ENCODE peak calls at places on chromosomes 12 and 14, in six cellular contexts. K is Peyer's patch; C is thoracic aorta; Q is SJCRH30; J is CD8-positive, alpha-beta T cell; Z is hepatocyte. P is an unnamed sample.

GRCh38 chr14:70789361-70789760 is 20.0 kb downstream of the MAP3K9 start:
- DNase-seq in K (no peak), C (no peak), Q (peak; percentile 20), J (no peak), Z (no peak), P (no peak)

GRCh38 chr14:101008196-101008595 is 104.7 kb upstream of the RTL1 start:
- DNase-seq in K (no peak), C (no peak), Q (no peak), J (no peak), Z (peak; percentile 2), P (no peak)

GRCh38 chr14:66624319-66624937 is 116.5 kb downstream of the GPHN start:
- DNase-seq in K (peak; percentile 60), C (no peak), Q (peak; percentile 67), J (no peak), Z (peak; percentile 73), P (no peak)

GRCh38 chr14:58731465-58732330 is 93.9 kb downstream of the DACT1 start:
- DNase-seq in K (no peak), C (no peak), Q (peak; percentile 44), J (no peak), Z (no peak), P (no peak)

GRCh38 chr14:71908141-71908540 is 24.1 kb upstream of the RGS6 start:
- DNase-seq in K (no peak), C (no peak), Q (no peak), J (no peak), Z (no peak), P (no peak)

GRCh38 chr14:24368562-24369252 is 723 bp downstream of the NFATC4 start:
- DNase-seq in K (peak; percentile 50), C (no peak), Q (peak; percentile 70), J (peak; percentile 53), Z (peak; percentile 90), P (peak; percentile 16)

GRCh38 chr12:11171953-11172675 is 1.1 kb downstream of the SMIM10L1 start:
- DNase-seq in K (no peak), C (no peak), Q (peak; percentile 16), J (no peak), Z (peak; percentile 29), P (no peak)

GRCh38 chr14:55807059-55807499 is 227.1 kb downstream of the KTN1 start:
- DNase-seq in K (peak; percentile 96), C (peak; percentile 31), Q (peak; percentile 75), J (peak; percentile 87), Z (peak; percentile 81), P (peak; percentile 26)

GRCh38 chr12:44876554-44877275 is 600 bp upstream of the NELL2 start:
- DNase-seq in K (no peak), C (no peak), Q (no peak), J (peak; percentile 66), Z (peak; percentile 70), P (peak; percentile 23)

GRCh38 chr14:47208434-47208833 is 467.0 kb downstream of the MDGA2 start:
- DNase-seq in K (no peak), C (no peak), Q (no peak), J (no peak), Z (peak; percentile 37), P (no peak)

GRCh38 chr12:43856932-43857331 is 21.1 kb downstream of the TMEM117 start:
- DNase-seq in K (no peak), C (no peak), Q (no peak), J (no peak), Z (no peak), P (no peak)

GRCh38 chr14:99509871-99510555 is 28.8 kb downstream of the CCNK start:
- DNase-seq in K (peak; percentile 38), C (no peak), Q (no peak), J (no peak), Z (peak; percentile 6), P (no peak)

GRCh38 chr12:88805692-88806091 is 225.4 kb upstream of the KITLG start:
- DNase-seq in K (no peak), C (no peak), Q (no peak), J (no peak), Z (peak; percentile 4), P (no peak)

GRCh38 chr12:23029185-23029584 is 404.2 kb downstream of the ETNK1 start:
- DNase-seq in K (no peak), C (no peak), Q (no peak), J (no peak), Z (no peak), P (no peak)

GRCh38 chr14:70754989-70755388 is 54.3 kb downstream of the MAP3K9 start:
- DNase-seq in K (no peak), C (no peak), Q (no peak), J (no peak), Z (no peak), P (no peak)

GRCh38 chr12:68469136-68469535 is 137.0 kb upstream of the MDM1 start:
- DNase-seq in K (no peak), C (no peak), Q (no peak), J (no peak), Z (no peak), P (no peak)

GRCh38 chr12:49030119-49030518 is 11.5 kb upstream of the PRKAG1 start:
- DNase-seq in K (no peak), C (no peak), Q (no peak), J (no peak), Z (no peak), P (no peak)

GRCh38 chr12:25352078-25352918 is 101.6 kb upstream of the KRAS start:
- DNase-seq in K (no peak), C (no peak), Q (no peak), J (no peak), Z (no peak), P (peak; percentile 10)

GRCh38 chr12:4535092-4535491 is 3.6 kb upstream of the RAD51AP1 start:
- DNase-seq in K (no peak), C (no peak), Q (no peak), J (no peak), Z (no peak), P (no peak)

GRCh38 chr12:67434653-67435375 is 165.7 kb downstream of the CAND1 start:
- DNase-seq in K (no peak), C (no peak), Q (no peak), J (no peak), Z (peak; percentile 66), P (no peak)

GRCh38 chr12:53781218-53781801 is 29.5 kb upstream of the CISTR start:
- DNase-seq in K (no peak), C (no peak), Q (no peak), J (no peak), Z (no peak), P (no peak)

GRCh38 chr12:30706476-30706875 is 10.8 kb upstream of the IPO8 start:
- DNase-seq in K (no peak), C (no peak), Q (no peak), J (no peak), Z (no peak), P (no peak)

GRCh38 chr14:34043627-34044372 is 92.9 kb upstream of the EGLN3 start:
- DNase-seq in K (peak; percentile 63), C (no peak), Q (peak; percentile 90), J (peak; percentile 21), Z (peak; percentile 43), P (no peak)

GRCh38 chr14:58942516-58942915 is 246.0 kb upstream of the DAAM1 start:
- DNase-seq in K (no peak), C (no peak), Q (no peak), J (no peak), Z (peak; percentile 24), P (no peak)

GRCh38 chr14:37490607-37491006 is 104.4 kb downstream of the FOXA1 start:
- DNase-seq in K (no peak), C (no peak), Q (no peak), J (no peak), Z (no peak), P (no peak)

GRCh38 chr12:129750426-129750825 is 153.4 kb downstream of the TMEM132D start:
- DNase-seq in K (no peak), C (no peak), Q (no peak), J (no peak), Z (no peak), P (no peak)

GRCh38 chr12:77578471-77579262 is 252.0 kb upstream of the NAV3 start:
- DNase-seq in K (no peak), C (no peak), Q (peak; percentile 94), J (no peak), Z (no peak), P (no peak)

GRCh38 chr12:94427520-94428381 is 31.9 kb downstream of the CEP83 start:
- DNase-seq in K (no peak), C (no peak), Q (peak; percentile 65), J (no peak), Z (peak; percentile 21), P (no peak)
- H3K9me3 ChIP-seq in K (no peaks in the 10 kb centered on the region), C (peaks cover 16% of the 10 kb centered on the region), Q (no peaks in the 10 kb centered on the region), J (peaks cover 14% of the 10 kb centered on the region), Z (peaks cover 12% of the 10 kb centered on the region), P (peaks cover 32% of the 10 kb centered on the region)

DNA sequence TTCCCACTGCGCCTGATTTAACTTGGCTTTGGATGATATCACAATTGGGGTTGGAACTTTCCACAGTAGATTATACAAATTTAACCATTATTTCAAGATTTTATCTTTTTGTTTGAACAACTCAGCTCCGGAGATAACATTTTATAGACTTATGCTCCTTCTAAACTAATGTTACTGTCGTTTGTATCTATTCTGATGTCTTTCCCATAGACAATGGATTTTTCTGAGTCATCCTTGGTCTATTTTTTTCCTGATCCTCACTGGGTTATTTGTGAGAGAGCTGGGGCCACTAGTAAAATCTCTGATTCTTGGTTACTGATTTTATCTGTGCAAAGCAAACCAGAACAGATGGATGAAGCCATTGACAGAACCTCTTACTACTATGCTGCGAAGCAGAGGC is 175.1 kb downstream of the SLC38A4 start:
- DNase-seq in K (no peak), C (no peak), Q (no peak), J (no peak), Z (no peak), P (no peak)
- H3K4me3 ChIP-seq in K (no peak overlapping the region), C (no peak overlapping the region), Q (no peak overlapping the region), J (no peak overlapping the region), Z (no peak overlapping the region), P (no peak overlapping the region)

DNA sequence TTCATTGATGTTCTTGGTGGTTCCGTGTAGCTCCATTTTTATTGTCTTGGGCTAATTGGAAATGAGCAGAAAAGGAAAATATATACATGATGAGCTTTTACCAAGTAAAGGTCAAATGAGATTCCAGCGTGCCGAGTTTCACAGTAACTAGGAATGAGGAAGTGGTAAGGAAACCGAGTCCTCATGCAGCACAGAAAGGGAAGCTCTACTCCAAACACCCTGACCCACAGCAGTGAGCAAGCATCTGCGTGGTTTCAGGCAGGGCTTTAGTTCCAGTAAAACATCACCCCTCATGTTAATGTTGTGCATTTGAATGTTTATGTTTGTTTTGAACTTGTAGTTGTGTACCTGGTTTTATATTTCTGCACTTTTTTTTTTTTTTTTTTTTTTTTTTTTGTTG is 208.0 kb downstream of the SLC41A2 start:
- DNase-seq in K (peak; percentile 64), C (no peak), Q (no peak), J (no peak), Z (no peak), P (no peak)
- H3K27ac ChIP-seq in K (no peak overlapping the region), C (no peak overlapping the region), Q (no peak overlapping the region), J (no peak overlapping the region), Z (no peak overlapping the region), P (no peak overlapping the region)

GRCh38 chr12:46855760-46856159 is 30.0 kb upstream of the SLC38A4 start:
- DNase-seq in K (no peak), C (no peak), Q (no peak), J (no peak), Z (no peak), P (no peak)

GRCh38 chr12:46858368-46858767 is 32.6 kb upstream of the SLC38A4 start:
- DNase-seq in K (no peak), C (no peak), Q (no peak), J (no peak), Z (no peak), P (no peak)

DNA sequence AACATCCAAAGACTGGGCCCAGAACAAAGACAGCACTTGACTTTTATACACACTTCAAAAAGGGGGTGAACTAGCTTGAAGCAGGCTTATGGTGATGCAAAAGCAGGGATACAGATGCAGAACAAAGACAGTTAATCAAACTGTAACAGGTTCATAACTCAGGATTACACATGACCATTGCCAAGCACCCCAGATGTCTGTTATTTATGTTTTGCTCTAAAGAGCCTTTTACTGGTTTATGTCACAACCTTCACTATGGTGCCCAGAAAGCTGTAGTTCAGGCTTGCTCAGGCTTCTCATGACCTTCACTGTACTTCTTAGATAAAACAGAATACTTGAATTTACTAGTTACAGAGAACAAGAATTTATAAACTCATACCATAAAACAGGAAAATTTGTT is 31.7 kb upstream of the SLC38A4 start:
- DNase-seq in K (no peak), C (no peak), Q (no peak), J (no peak), Z (no peak), P (no peak)
- H3K9me3 ChIP-seq in K (no peaks in the 10 kb centered on the region), C (no peaks in the 10 kb centered on the region), Q (peaks cover 50% of the 10 kb centered on the region), J (no peaks in the 10 kb centered on the region), Z (peaks cover 25% of the 10 kb centered on the region), P (peaks cover 13% of the 10 kb centered on the region)

P was measured in CD4-positive, CD25-positive, alpha-beta regulatory T cell.